ENCODE peak calls at places on chromosomes 3 and 15, in five cellular contexts. One of them, this sample, is unnamed.

GRCh38 chr15:55126111-55126510 is 70.6 kb downstream of the RSL24D1 start:
- DNase-seq in ovary: no peak
- DNase-seq in A549: no peak
- DNase-seq in endothelial cell of umbilical vein: no peak
- DNase-seq in testis: no peak
- DNase-seq in this sample: no peak

GRCh38 chr15:83108266-83109219 is 1.1 kb downstream of the TM6SF1 start:
- DNase-seq in ovary: no peak
- DNase-seq in A549: peak
- DNase-seq in endothelial cell of umbilical vein: peak
- DNase-seq in testis: peak
- DNase-seq in this sample: peak

GRCh38 chr3:194137314-194138097 is 1.6 kb downstream of the HES1 start:
- DNase-seq in ovary: peak
- DNase-seq in A549: peak
- DNase-seq in endothelial cell of umbilical vein: peak
- DNase-seq in testis: peak
- DNase-seq in this sample: peak

GRCh38 chr3:41508063-41508696 is 308.9 kb downstream of the CTNNB1 start:
- DNase-seq in ovary: no peak
- DNase-seq in A549: peak
- DNase-seq in endothelial cell of umbilical vein: no peak
- DNase-seq in testis: no peak
- DNase-seq in this sample: no peak

GRCh38 chr3:129419476-129419875 is 9.0 kb downstream of the EFCAB12 start:
- DNase-seq in ovary: no peak
- DNase-seq in A549: no peak
- DNase-seq in endothelial cell of umbilical vein: no peak
- DNase-seq in testis: no peak
- DNase-seq in this sample: no peak

GRCh38 chr3:45593708-45594601 is 596 bp upstream of the LIMD1 start:
- DNase-seq in ovary: peak
- DNase-seq in A549: peak
- DNase-seq in endothelial cell of umbilical vein: peak
- DNase-seq in testis: peak
- DNase-seq in this sample: peak

GRCh38 chr3:168984872-168985271 is 678.6 kb downstream of the MECOM start:
- DNase-seq in ovary: no peak
- DNase-seq in A549: no peak
- DNase-seq in endothelial cell of umbilical vein: no peak
- DNase-seq in testis: no peak
- DNase-seq in this sample: no peak

GRCh38 chr3:50466177-50466576 is 37.3 kb downstream of the CACNA2D2 start:
- DNase-seq in ovary: no peak
- DNase-seq in A549: no peak
- DNase-seq in endothelial cell of umbilical vein: no peak
- DNase-seq in testis: no peak
- DNase-seq in this sample: no peak

GRCh38 chr3:114213669-114214541 is 23.5 kb downstream of the ZNF80 start:
- DNase-seq in ovary: no peak
- DNase-seq in A549: peak
- DNase-seq in endothelial cell of umbilical vein: peak
- DNase-seq in testis: no peak
- DNase-seq in this sample: no peak

GRCh38 chr3:133477497-133477896 is 77.6 kb downstream of the BFSP2 start:
- DNase-seq in ovary: no peak
- DNase-seq in A549: no peak
- DNase-seq in endothelial cell of umbilical vein: no peak
- DNase-seq in testis: no peak
- DNase-seq in this sample: no peak

GRCh38 chr3:164030194-164030593 is 1048.1 kb downstream of the SI start:
- DNase-seq in ovary: no peak
- DNase-seq in A549: no peak
- DNase-seq in endothelial cell of umbilical vein: no peak
- DNase-seq in testis: no peak
- DNase-seq in this sample: no peak

GRCh38 chr3:26921054-26921453 is 298.5 kb downstream of the LRRC3B start:
- DNase-seq in ovary: no peak
- DNase-seq in A549: no peak
- DNase-seq in endothelial cell of umbilical vein: no peak
- DNase-seq in testis: no peak
- DNase-seq in this sample: no peak

GRCh38 chr15:36373549-36373948 is 205.9 kb upstream of the CDIN1 start:
- DNase-seq in ovary: no peak
- DNase-seq in A549: peak
- DNase-seq in endothelial cell of umbilical vein: peak
- DNase-seq in testis: no peak
- DNase-seq in this sample: no peak

GRCh38 chr15:80581976-80582375 is 113.1 kb upstream of the ABHD17C start:
- DNase-seq in ovary: no peak
- DNase-seq in A549: no peak
- DNase-seq in endothelial cell of umbilical vein: no peak
- DNase-seq in testis: no peak
- DNase-seq in this sample: no peak

GRCh38 chr3:112505907-112506306 is 6.6 kb upstream of the BTLA start:
- DNase-seq in ovary: no peak
- DNase-seq in A549: no peak
- DNase-seq in endothelial cell of umbilical vein: no peak
- DNase-seq in testis: no peak
- DNase-seq in this sample: no peak

GRCh38 chr15:85592148-85592547 is 202.6 kb downstream of the KLHL25 start:
- DNase-seq in ovary: no peak
- DNase-seq in A549: peak
- DNase-seq in endothelial cell of umbilical vein: peak
- DNase-seq in testis: no peak
- DNase-seq in this sample: no peak
- TF ChIP-seq CTCF in ovary: peak
- TF ChIP-seq CTCF in A549: peak
- TF ChIP-seq CTCF in endothelial cell of umbilical vein: no peak
- TF ChIP-seq CTCF in testis: peak
- TF ChIP-seq CTCF in this sample: peak

DNA sequence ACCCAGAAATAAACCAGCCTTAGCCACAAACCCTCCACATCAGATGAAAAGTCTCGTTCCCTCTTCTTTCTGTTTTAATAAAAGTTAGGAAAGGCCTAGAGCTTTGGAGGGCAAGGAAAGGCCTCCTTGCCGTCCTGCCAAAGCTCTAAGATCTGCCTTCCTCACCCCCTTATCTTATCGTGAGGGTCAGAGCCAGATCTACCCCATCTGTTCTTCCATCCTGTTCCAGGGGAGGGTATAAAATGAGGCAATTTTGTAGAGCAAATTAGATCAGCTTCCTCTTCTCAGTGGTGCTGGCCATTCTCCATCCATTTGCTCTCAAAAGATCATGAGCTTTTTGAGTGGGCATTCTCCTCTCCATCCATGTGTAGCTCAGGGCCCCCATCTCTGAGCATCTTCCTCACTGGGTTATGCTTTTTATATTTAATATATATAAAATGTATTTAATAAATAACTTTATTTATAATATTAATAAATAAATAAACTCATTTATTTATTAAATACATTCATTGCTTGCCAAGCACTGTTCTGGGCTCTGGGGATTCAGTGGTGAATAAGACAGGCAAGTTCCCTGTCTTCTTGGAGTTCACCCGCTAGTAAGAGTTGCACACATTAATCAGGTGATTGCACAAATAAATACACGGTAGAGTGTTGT is 2.0 kb upstream of the SLC24A1 start:
- DNase-seq in ovary: no peak
- DNase-seq in A549: no peak
- DNase-seq in endothelial cell of umbilical vein: no peak
- DNase-seq in testis: no peak
- DNase-seq in this sample: no peak
- TF ChIP-seq POLR2A in ovary: no peak
- TF ChIP-seq POLR2A in A549: no peak
- TF ChIP-seq POLR2A in endothelial cell of umbilical vein: no peak
- TF ChIP-seq POLR2A in testis: no peak
- TF ChIP-seq POLR2A in this sample: no peak

GRCh38 chr15:40459391-40460015 is 11.3 kb upstream of the CHST14 start:
- DNase-seq in ovary: no peak
- DNase-seq in A549: no peak
- DNase-seq in endothelial cell of umbilical vein: no peak
- DNase-seq in testis: no peak
- DNase-seq in this sample: no peak
- H3K27ac ChIP-seq in ovary: no peak
- H3K27ac ChIP-seq in A549: no peak
- H3K27ac ChIP-seq in endothelial cell of umbilical vein: no peak
- H3K27ac ChIP-seq in testis: no peak
- H3K27ac ChIP-seq in this sample: no peak

GRCh38 chr3:1987983-1988382 is 110.7 kb upstream of the CNTN4 start:
- DNase-seq in ovary: no peak
- DNase-seq in A549: peak
- DNase-seq in endothelial cell of umbilical vein: peak
- DNase-seq in testis: peak
- DNase-seq in this sample: no peak
- TF ChIP-seq CTCF in ovary: no peak
- TF ChIP-seq CTCF in A549: no peak
- TF ChIP-seq CTCF in endothelial cell of umbilical vein: peak
- TF ChIP-seq CTCF in testis: peak
- TF ChIP-seq CTCF in this sample: no peak

DNA sequence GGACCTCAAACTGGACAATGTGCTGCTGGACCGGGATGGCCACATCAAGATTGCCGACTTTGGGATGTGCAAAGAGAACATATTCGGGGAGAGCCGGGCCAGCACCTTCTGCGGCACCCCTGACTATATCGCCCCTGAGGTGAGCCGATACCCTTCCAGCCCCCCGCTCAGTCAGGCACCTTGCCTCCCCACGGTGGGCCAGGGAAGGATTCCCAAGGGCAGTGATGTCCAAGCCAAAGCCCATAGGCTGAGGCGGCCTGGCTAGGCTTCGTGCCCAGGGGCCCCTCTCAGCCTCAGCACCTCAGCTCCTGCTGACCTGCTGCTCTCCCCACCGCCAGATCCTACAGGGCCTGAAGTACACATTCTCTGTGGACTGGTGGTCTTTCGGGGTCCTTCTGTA is 27.7 kb downstream of the PRKCD start:
- DNase-seq in ovary: no peak
- DNase-seq in A549: no peak
- DNase-seq in endothelial cell of umbilical vein: no peak
- DNase-seq in testis: no peak
- DNase-seq in this sample: no peak
- TF ChIP-seq POLR2A in ovary: no peak
- TF ChIP-seq POLR2A in A549: no peak
- TF ChIP-seq POLR2A in endothelial cell of umbilical vein: no peak
- TF ChIP-seq POLR2A in testis: no peak
- TF ChIP-seq POLR2A in this sample: no peak

GRCh38 chr3:12620305-12620704 is 43.6 kb downstream of the RAF1 start:
- DNase-seq in ovary: no peak
- DNase-seq in A549: no peak
- DNase-seq in endothelial cell of umbilical vein: no peak
- DNase-seq in testis: no peak
- DNase-seq in this sample: no peak

GRCh38 chr3:12624056-12624455 is 39.9 kb downstream of the RAF1 start:
- DNase-seq in ovary: no peak
- DNase-seq in A549: no peak
- DNase-seq in endothelial cell of umbilical vein: no peak
- DNase-seq in testis: no peak
- DNase-seq in this sample: no peak

GRCh38 chr3:12622335-12622734 is 41.6 kb downstream of the RAF1 start:
- DNase-seq in ovary: no peak
- DNase-seq in A549: no peak
- DNase-seq in endothelial cell of umbilical vein: no peak
- DNase-seq in testis: no peak
- DNase-seq in this sample: no peak

GRCh38 chr3:12618426-12618825 is 45.5 kb downstream of the RAF1 start:
- DNase-seq in ovary: no peak
- DNase-seq in A549: no peak
- DNase-seq in endothelial cell of umbilical vein: no peak
- DNase-seq in testis: no peak
- DNase-seq in this sample: no peak

DNA sequence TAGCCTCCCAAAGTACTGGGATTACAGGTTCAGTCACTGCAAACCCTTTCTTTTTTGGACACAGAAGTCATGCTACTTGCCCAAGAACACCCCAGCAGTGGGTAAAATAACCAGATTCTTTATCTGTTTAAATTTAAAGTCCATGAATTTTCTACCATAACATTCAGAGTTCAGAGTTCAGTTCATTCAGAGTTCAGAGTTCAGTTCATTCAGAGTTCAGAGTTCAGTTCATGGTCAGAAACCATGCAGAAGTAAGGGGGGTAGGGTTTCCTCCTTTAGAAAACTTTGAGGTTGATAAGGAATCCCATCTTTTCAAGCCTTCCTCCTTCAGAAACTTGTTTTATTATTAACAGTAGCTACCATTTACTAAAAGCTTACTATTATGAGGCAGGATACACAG is 43.2 kb downstream of the RAF1 start:
- DNase-seq in ovary: no peak
- DNase-seq in A549: no peak
- DNase-seq in endothelial cell of umbilical vein: no peak
- DNase-seq in testis: no peak
- DNase-seq in this sample: no peak
- H3K27ac ChIP-seq in ovary: no peak
- H3K27ac ChIP-seq in A549: no peak
- H3K27ac ChIP-seq in endothelial cell of umbilical vein: no peak
- H3K27ac ChIP-seq in testis: no peak
- H3K27ac ChIP-seq in this sample: no peak

DNA sequence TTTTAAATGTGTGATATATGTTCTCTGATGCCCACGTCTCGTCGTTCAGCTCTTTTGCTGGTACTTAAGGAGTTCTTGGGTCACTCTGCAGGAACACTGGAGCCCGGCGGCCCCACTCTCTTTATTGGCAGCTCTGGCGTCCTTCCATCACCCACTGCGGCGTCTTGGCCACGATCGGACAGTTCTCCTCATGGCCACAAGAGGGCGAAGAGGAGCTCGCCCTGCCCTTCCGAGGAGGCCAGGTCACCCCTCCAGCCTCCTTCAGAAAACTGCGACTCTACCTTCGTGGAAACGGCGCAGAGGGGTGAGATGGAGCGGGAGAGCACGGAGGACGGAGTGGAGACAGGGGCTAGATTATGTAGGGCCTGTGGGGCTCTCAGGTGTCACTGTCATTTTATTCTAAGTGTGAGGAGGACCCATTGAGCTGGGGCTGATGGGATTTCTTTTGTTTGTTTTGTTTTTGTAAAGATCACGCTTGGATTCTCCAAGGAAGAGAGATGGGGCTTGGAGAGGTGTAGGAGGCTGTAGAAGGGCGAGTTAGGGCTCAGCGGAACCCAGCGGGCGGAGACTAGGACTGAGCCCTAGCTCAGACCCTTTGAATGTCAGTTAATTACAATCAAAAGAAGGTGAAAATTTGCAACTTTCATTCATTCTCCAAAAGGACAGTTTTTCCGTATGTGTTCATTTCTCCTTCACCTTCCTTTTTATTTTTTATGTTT is 28.0 kb upstream of the GABRA5 start:
- DNase-seq in ovary: no peak
- DNase-seq in A549: peak
- DNase-seq in endothelial cell of umbilical vein: no peak
- DNase-seq in testis: peak
- DNase-seq in this sample: no peak
- TF ChIP-seq CTCF in ovary: no peak
- TF ChIP-seq CTCF in A549: peak
- TF ChIP-seq CTCF in endothelial cell of umbilical vein: peak
- TF ChIP-seq CTCF in testis: peak
- TF ChIP-seq CTCF in this sample: peak

DNA sequence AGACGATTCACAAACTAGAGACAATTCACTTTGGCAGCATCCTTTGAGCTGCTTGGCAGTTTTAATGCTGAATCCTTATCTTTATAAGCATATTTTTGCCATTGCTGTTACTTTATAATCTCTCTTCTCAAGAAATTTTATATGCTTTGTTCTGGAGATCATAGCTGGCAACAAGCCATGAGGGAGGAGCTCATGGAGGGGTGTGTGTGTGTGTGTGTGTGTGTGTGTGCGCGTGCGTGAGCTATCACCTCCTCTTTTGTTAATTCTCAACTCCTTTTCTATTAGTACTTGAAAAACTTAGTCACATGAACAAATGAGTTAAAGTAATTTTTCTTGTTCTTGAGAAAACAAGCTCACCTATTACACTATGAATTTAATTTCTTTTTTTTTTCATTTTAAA is 495.0 kb upstream of the RGMA start:
- DNase-seq in ovary: peak
- DNase-seq in A549: no peak
- DNase-seq in endothelial cell of umbilical vein: no peak
- DNase-seq in testis: peak
- DNase-seq in this sample: no peak
- TF ChIP-seq POLR2A in ovary: no peak
- TF ChIP-seq POLR2A in A549: no peak
- TF ChIP-seq POLR2A in endothelial cell of umbilical vein: no peak
- TF ChIP-seq POLR2A in testis: no peak
- TF ChIP-seq POLR2A in this sample: no peak